ENCODE peak calls at places on chromosomes 1 and 21, in four cellular contexts. One of them, this sample, is unnamed.

GRCh38 chr21:33947451-33948095 is 32.0 kb upstream of the ATP5PO start:
- DNase-seq in HepG2: peak; percentile 94
- DNase-seq in GM12878: peak; percentile 83
- DNase-seq in SK-N-SH: peak; percentile 38
- DNase-seq in this sample: peak; percentile 46

GRCh38 chr21:15667010-15667409 is 62.8 kb upstream of the USP25 start:
- DNase-seq in HepG2: no peak
- DNase-seq in GM12878: no peak
- DNase-seq in SK-N-SH: no peak
- DNase-seq in this sample: no peak

GRCh38 chr1:208238710-208239517 is 5.3 kb downstream of the PLXNA2 start:
- DNase-seq in HepG2: no peak
- DNase-seq in GM12878: no peak
- DNase-seq in SK-N-SH: peak; percentile 74
- DNase-seq in this sample: no peak

GRCh38 chr21:33754493-33754892 is 112.2 kb downstream of the ITSN1 start:
- DNase-seq in HepG2: no peak
- DNase-seq in GM12878: no peak
- DNase-seq in SK-N-SH: no peak
- DNase-seq in this sample: no peak

GRCh38 chr1:47585141-47585902 is 147.5 kb downstream of the FOXD2 start:
- DNase-seq in HepG2: no peak
- DNase-seq in GM12878: no peak
- DNase-seq in SK-N-SH: no peak
- DNase-seq in this sample: no peak

GRCh38 chr1:163128282-163128681 is 59.1 kb downstream of the RGS4 start:
- DNase-seq in HepG2: no peak
- DNase-seq in GM12878: no peak
- DNase-seq in SK-N-SH: no peak
- DNase-seq in this sample: no peak

GRCh38 chr1:227778401-227778947 is 37.0 kb upstream of the PRSS38 start:
- DNase-seq in HepG2: no peak
- DNase-seq in GM12878: no peak
- DNase-seq in SK-N-SH: no peak
- DNase-seq in this sample: no peak

GRCh38 chr1:32981003-32981909 is 16.6 kb upstream of the RNF19B start:
- DNase-seq in HepG2: no peak
- DNase-seq in GM12878: peak; percentile 92
- DNase-seq in SK-N-SH: no peak
- DNase-seq in this sample: no peak

GRCh38 chr1:161044908-161045748 is 649 bp downstream of the USF1 start:
- DNase-seq in HepG2: peak; percentile 79
- DNase-seq in GM12878: peak; percentile 73
- DNase-seq in SK-N-SH: peak; percentile 79
- DNase-seq in this sample: peak; percentile 64

GRCh38 chr1:200302893-200303250 is 107.0 kb downstream of the ZNF281 start:
- DNase-seq in HepG2: no peak
- DNase-seq in GM12878: no peak
- DNase-seq in SK-N-SH: peak; percentile 22
- DNase-seq in this sample: no peak

GRCh38 chr1:157147906-157148717 is 9.9 kb upstream of the ETV3 start:
- DNase-seq in HepG2: no peak
- DNase-seq in GM12878: no peak
- DNase-seq in SK-N-SH: no peak
- DNase-seq in this sample: no peak

GRCh38 chr1:248593226-248593625 is 4.3 kb downstream of the OR2T10 start:
- DNase-seq in HepG2: no peak
- DNase-seq in GM12878: no peak
- DNase-seq in SK-N-SH: no peak
- DNase-seq in this sample: no peak

GRCh38 chr1:53694718-53695091 is 44.3 kb downstream of the GLIS1 start:
- DNase-seq in HepG2: no peak
- DNase-seq in GM12878: no peak
- DNase-seq in SK-N-SH: no peak
- DNase-seq in this sample: no peak

GRCh38 chr1:53693361-53693760 is 45.6 kb downstream of the GLIS1 start:
- DNase-seq in HepG2: no peak
- DNase-seq in GM12878: no peak
- DNase-seq in SK-N-SH: peak; percentile 63
- DNase-seq in this sample: no peak

GRCh38 chr1:53696578-53696977 is 42.4 kb downstream of the GLIS1 start:
- DNase-seq in HepG2: no peak
- DNase-seq in GM12878: no peak
- DNase-seq in SK-N-SH: no peak
- DNase-seq in this sample: no peak

GRCh38 chr1:53691326-53691725 is 47.6 kb downstream of the GLIS1 start:
- DNase-seq in HepG2: no peak
- DNase-seq in GM12878: no peak
- DNase-seq in SK-N-SH: no peak
- DNase-seq in this sample: no peak

GRCh38 chr1:53693773-53694717 is 44.9 kb downstream of the GLIS1 start:
- DNase-seq in HepG2: no peak
- DNase-seq in GM12878: no peak
- DNase-seq in SK-N-SH: no peak
- DNase-seq in this sample: no peak
- TF ChIP-seq USF2 in HepG2: no peak
- TF ChIP-seq USF2 in GM12878: no peak
- TF ChIP-seq USF2 in SK-N-SH: no peak
- TF ChIP-seq USF2 in this sample: no peak

GRCh38 chr1:153799016-153799415 is 23.8 kb downstream of the SLC27A3 start:
- DNase-seq in HepG2: no peak
- DNase-seq in GM12878: no peak
- DNase-seq in SK-N-SH: no peak
- DNase-seq in this sample: no peak
- TF ChIP-seq TCF12 in HepG2: no peak
- TF ChIP-seq TCF12 in GM12878: no peak
- TF ChIP-seq TCF12 in SK-N-SH: no peak
- TF ChIP-seq TCF12 in this sample: no peak

GRCh38 chr1:203405703-203406430 is 54.9 kb upstream of the FMOD start:
- DNase-seq in HepG2: no peak
- DNase-seq in GM12878: no peak
- DNase-seq in SK-N-SH: no peak
- DNase-seq in this sample: no peak

GRCh38 chr1:203408485-203409229 is 57.7 kb upstream of the FMOD start:
- DNase-seq in HepG2: no peak
- DNase-seq in GM12878: no peak
- DNase-seq in SK-N-SH: no peak
- DNase-seq in this sample: no peak

GRCh38 chr1:203404546-203404945 is 53.6 kb upstream of the FMOD start:
- DNase-seq in HepG2: no peak
- DNase-seq in GM12878: no peak
- DNase-seq in SK-N-SH: no peak
- DNase-seq in this sample: no peak

GRCh38 chr1:203407301-203407700 is 56.4 kb upstream of the FMOD start:
- DNase-seq in HepG2: no peak
- DNase-seq in GM12878: no peak
- DNase-seq in SK-N-SH: no peak
- DNase-seq in this sample: no peak

DNA sequence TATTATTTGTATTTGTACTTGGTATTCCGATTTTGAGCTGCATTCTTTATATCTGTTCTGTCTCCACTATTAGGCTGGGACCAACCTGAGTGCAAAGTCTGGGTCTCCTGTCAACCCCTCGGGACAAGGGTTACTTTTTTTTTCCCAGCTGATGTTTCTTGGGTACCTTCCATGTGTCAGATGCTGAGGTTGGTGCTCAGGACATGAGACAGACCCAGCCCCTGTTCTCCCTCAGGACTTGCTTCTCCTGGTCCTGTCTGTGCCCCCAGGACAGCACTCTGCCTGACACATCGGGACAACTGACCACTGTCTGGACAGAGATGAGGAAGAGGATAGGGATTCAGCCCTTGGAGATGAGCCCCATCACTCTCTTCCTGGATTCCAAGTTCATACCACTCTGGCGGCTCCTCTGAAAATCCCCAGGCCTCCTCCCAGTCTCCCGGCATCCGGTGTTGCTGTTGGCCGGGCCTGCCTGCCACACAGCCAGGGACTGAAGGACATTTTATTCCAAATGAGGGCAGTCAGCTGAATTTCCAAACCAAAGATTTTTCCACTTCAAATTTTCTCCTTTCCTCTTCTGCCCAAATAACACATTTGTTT is 55.6 kb upstream of the FMOD start:
- DNase-seq in HepG2: no peak
- DNase-seq in GM12878: no peak
- DNase-seq in SK-N-SH: no peak
- DNase-seq in this sample: no peak
- TF ChIP-seq USF2 in HepG2: no peak
- TF ChIP-seq USF2 in GM12878: no peak
- TF ChIP-seq USF2 in SK-N-SH: no peak
- TF ChIP-seq USF2 in this sample: no peak

GRCh38 chr1:231000201-231000600 is 21.3 kb downstream of the ARV1 start:
- DNase-seq in HepG2: no peak
- DNase-seq in GM12878: no peak
- DNase-seq in SK-N-SH: no peak
- DNase-seq in this sample: no peak

GRCh38 chr1:231000639-231001038 is 21.7 kb downstream of the ARV1 start:
- DNase-seq in HepG2: no peak
- DNase-seq in GM12878: no peak
- DNase-seq in SK-N-SH: no peak
- DNase-seq in this sample: no peak

GRCh38 chr1:231001892-231002291 is 23.0 kb downstream of the ARV1 start:
- DNase-seq in HepG2: no peak
- DNase-seq in GM12878: no peak
- DNase-seq in SK-N-SH: no peak
- DNase-seq in this sample: no peak
- TF ChIP-seq TCF12 in HepG2: no peak
- TF ChIP-seq TCF12 in GM12878: no peak
- TF ChIP-seq TCF12 in SK-N-SH: no peak
- TF ChIP-seq TCF12 in this sample: no peak

GRCh38 chr1:61253059-61253735 is 170.8 kb downstream of the NFIA start:
- DNase-seq in HepG2: peak; percentile 66
- DNase-seq in GM12878: no peak
- DNase-seq in SK-N-SH: no peak
- DNase-seq in this sample: no peak

GRCh38 chr1:61247051-61247854 is 164.9 kb downstream of the NFIA start:
- DNase-seq in HepG2: no peak
- DNase-seq in GM12878: no peak
- DNase-seq in SK-N-SH: no peak
- DNase-seq in this sample: no peak

GRCh38 chr1:61246001-61246400 is 163.6 kb downstream of the NFIA start:
- DNase-seq in HepG2: no peak
- DNase-seq in GM12878: no peak
- DNase-seq in SK-N-SH: no peak
- DNase-seq in this sample: no peak

GRCh38 chr1:61244114-61244513 is 161.8 kb downstream of the NFIA start:
- DNase-seq in HepG2: no peak
- DNase-seq in GM12878: no peak
- DNase-seq in SK-N-SH: no peak
- DNase-seq in this sample: no peak

GRCh38 chr1:61247881-61248752 is 165.8 kb downstream of the NFIA start:
- DNase-seq in HepG2: no peak
- DNase-seq in GM12878: no peak
- DNase-seq in SK-N-SH: no peak
- DNase-seq in this sample: no peak
- TF ChIP-seq USF2 in HepG2: no peak
- TF ChIP-seq USF2 in GM12878: no peak
- TF ChIP-seq USF2 in SK-N-SH: no peak
- TF ChIP-seq USF2 in this sample: no peak

GRCh38 chr1:12406218-12407021 is 176.6 kb downstream of the VPS13D start:
- DNase-seq in HepG2: peak; percentile 85
- DNase-seq in GM12878: no peak
- DNase-seq in SK-N-SH: no peak
- DNase-seq in this sample: no peak

GRCh38 chr1:12407962-12408288 is 178.1 kb downstream of the VPS13D start:
- DNase-seq in HepG2: no peak
- DNase-seq in GM12878: no peak
- DNase-seq in SK-N-SH: no peak
- DNase-seq in this sample: no peak

GRCh38 chr1:12407050-12407961 is 177.5 kb downstream of the VPS13D start:
- DNase-seq in HepG2: peak; percentile 56
- DNase-seq in GM12878: peak; percentile 9
- DNase-seq in SK-N-SH: peak; percentile 12
- DNase-seq in this sample: no peak

GRCh38 chr1:12404918-12405317 is 175.1 kb downstream of the VPS13D start:
- DNase-seq in HepG2: no peak
- DNase-seq in GM12878: no peak
- DNase-seq in SK-N-SH: no peak
- DNase-seq in this sample: no peak

DNA sequence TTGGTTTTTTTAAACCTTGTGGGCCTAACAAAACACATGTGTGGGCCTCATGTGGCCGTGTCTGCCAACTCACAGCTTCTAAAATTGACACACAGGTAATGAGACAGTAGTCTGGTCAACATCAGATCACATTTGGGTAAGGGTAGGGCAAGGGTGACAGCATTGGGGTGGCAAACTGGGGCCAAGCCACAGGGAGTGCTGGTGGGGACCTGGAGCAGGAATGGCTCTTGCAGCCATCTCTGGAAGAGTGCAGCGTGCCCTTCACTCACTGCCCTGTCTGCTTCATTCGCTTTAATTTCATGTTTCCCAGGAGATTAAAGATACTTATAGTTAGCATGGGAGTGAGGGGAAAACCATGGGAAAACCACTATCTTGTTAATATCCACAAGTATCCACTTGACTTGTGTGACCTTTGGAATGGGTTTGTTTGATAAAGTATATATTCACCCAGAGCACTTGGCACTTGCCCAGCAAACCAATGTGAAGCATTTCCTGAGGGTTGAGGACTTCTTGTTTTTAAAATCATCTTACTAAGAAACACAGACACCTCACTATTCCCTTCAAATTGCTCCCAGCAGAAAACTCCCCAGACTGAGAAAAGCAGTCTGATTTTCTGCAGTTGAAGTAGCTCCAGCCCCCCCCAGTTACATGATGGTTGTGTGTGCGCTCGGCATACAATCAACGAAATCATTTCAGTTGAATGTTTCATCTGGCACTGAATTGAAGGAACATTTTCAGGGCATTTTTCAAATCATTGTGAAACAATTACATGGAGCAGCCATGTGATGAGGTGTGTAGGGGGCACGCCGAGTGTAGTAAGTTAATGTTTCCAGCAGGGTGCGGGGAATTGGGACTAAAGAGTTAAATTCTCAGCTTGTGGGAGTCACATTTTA is 175.7 kb downstream of the VPS13D start:
- DNase-seq in HepG2: peak; percentile 82
- DNase-seq in GM12878: no peak
- DNase-seq in SK-N-SH: no peak
- DNase-seq in this sample: no peak
- TF ChIP-seq TCF12 in HepG2: no peak
- TF ChIP-seq TCF12 in GM12878: no peak
- TF ChIP-seq TCF12 in SK-N-SH: no peak
- TF ChIP-seq TCF12 in this sample: no peak

GRCh38 chr1:69824932-69825331 is 257.2 kb downstream of the LRRC7 start:
- DNase-seq in HepG2: no peak
- DNase-seq in GM12878: no peak
- DNase-seq in SK-N-SH: no peak
- DNase-seq in this sample: no peak
- TF ChIP-seq USF2 in HepG2: no peak
- TF ChIP-seq USF2 in GM12878: no peak
- TF ChIP-seq USF2 in SK-N-SH: no peak
- TF ChIP-seq USF2 in this sample: no peak

DNA sequence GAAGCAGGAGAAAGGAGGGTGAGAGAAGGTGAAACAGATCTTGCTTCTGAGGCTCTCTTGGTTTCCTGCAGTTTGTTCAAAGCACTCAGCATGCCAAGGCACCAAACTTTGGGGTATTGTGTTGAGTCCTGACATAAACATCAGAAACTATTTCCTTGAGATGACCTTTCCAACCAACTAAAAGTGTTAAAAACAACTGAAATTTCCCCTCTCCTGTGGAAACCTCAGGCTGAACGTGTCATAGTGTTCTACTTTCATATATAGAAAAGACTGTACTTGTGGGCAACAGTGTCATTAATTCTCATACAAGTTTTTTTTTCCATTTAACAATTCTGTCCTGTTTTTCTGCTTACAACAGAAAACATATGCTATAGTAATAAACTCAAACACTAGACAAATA is 6.3 kb upstream of the LYST start:
- DNase-seq in HepG2: no peak
- DNase-seq in GM12878: no peak
- DNase-seq in SK-N-SH: no peak
- DNase-seq in this sample: no peak
- TF ChIP-seq TCF12 in HepG2: no peak
- TF ChIP-seq TCF12 in GM12878: no peak
- TF ChIP-seq TCF12 in SK-N-SH: no peak
- TF ChIP-seq TCF12 in this sample: no peak